ENCODE peak calls at places on chromosomes 6 and 20, in four cellular contexts. C is fibroblast of gingiva, D is heart right ventricle, Q is HFFc6. N is an unnamed sample.
A peak's percentile ranks its signal among the peaks of the same experiment; 100 is the strongest.

GRCh38 chr6:106974337-106974998 is at the start of gene CD24:
- DNase-seq in Q (no peak), C (no peak), D (peak; percentile 9), N (no peak)

GRCh38 chr20:21505810-21506530 is 7.9 kb downstream of the NKX2-2 start:
- DNase-seq in D (peak; percentile 57), C (no peak), Q (no peak), N (peak; percentile 91)

GRCh38 chr6:134363323-134364039 is 45.6 kb upstream of the SGK1 start:
- DNase-seq in C (no peak), D (no peak), Q (peak; percentile 85), N (peak; percentile 58)

GRCh38 chr6:15551798-15552197 is 111.0 kb downstream of the DTNBP1 start:
- DNase-seq in Q (no peak), D (no peak), C (no peak), N (no peak)

GRCh38 chr6:5053038-5053437 is 32.1 kb upstream of the PPP1R3G start:
- DNase-seq in C (no peak), D (no peak), Q (no peak), N (no peak)

GRCh38 chr6:3013486-3013885 is 13.8 kb downstream of the NQO2 start:
- DNase-seq in C (peak; percentile 70), D (peak; percentile 31), Q (peak; percentile 53), N (no peak)

GRCh38 chr6:159529820-159530405 is 163.1 kb downstream of the SOD2 start:
- DNase-seq in Q (no peak), C (no peak), D (no peak), N (no peak)

GRCh38 chr6:56226946-56227879 is 20.2 kb downstream of the COL21A1 start:
- DNase-seq in C (peak; percentile 96), D (no peak), Q (peak; percentile 12), N (no peak)

GRCh38 chr20:10537850-10538480 is 102.9 kb downstream of the SLX4IP start:
- DNase-seq in C (peak; percentile 7), Q (peak; percentile 20), D (no peak), N (no peak)

GRCh38 chr6:43219119-43219518 is 10.2 kb downstream of the DNPH1 start:
- DNase-seq in Q (no peak), D (no peak), C (no peak), N (no peak)

GRCh38 chr20:46897471-46897870 is 2.8 kb downstream of the EYA2 start:
- DNase-seq in Q (no peak), D (no peak), C (no peak), N (no peak)